ENCODE peak calls at places on chromosomes 1 and 21, in eight cellular contexts. D is colonic mucosa; Z is epithelial cell of prostate; X is sciatic nerve; E is heart left ventricle; M is activated CD8-positive, alpha-beta memory T cell treated with anti-CD3 and anti-CD28 coated beads, Interleukin-2, amount 50 U/mL, for 48 hours; R is non-pigmented ciliary epithelial cell; C is activated T-cell treated with anti-CD3 and anti-CD28 coated beads, Interleukin-2, amount 50 U/mL, for 48 hours. B is an unnamed sample.
A peak's percentile ranks its signal among the peaks of the same experiment; 100 is the strongest.

GRCh38 chr1:18256318-18257235 is 149.0 kb downstream of the IGSF21 start:
- DNase-seq in D (peak; percentile 60), Z (no peak), C (peak; percentile 44), E (peak; percentile 38), M (peak; percentile 63), X (peak; percentile 61), R (no peak), B (peak; percentile 64)

GRCh38 chr1:78633209-78633608 is 13.0 kb downstream of the IFI44L start:
- DNase-seq in C (no peak), Z (no peak), E (no peak), D (no peak), R (no peak), M (no peak), X (no peak), B (no peak)

GRCh38 chr1:48018799-48019198 is 21.6 kb upstream of the TRABD2B start:
- DNase-seq in D (no peak), C (no peak), E (no peak), R (no peak), X (no peak), Z (peak; percentile 74), M (no peak), B (no peak)

GRCh38 chr1:165068716-165069115 is 287.8 kb downstream of the LMX1A start:
- DNase-seq in D (peak; percentile 27), Z (no peak), E (no peak), X (no peak), R (no peak), M (no peak), C (no peak), B (no peak)

GRCh38 chr21:43734830-43735229 is 15.9 kb downstream of the PDXK start:
- DNase-seq in E (no peak), X (no peak), R (no peak), C (no peak), Z (no peak), M (no peak), D (no peak), B (no peak)

GRCh38 chr1:28409066-28409465 is 39.5 kb downstream of the PHACTR4 start:
- DNase-seq in D (no peak), C (no peak), Z (no peak), M (no peak), X (no peak), R (no peak), E (no peak), B (no peak)

GRCh38 chr1:177905686-177906085 is 64.2 kb downstream of the SEC16B start:
- DNase-seq in M (no peak), D (no peak), R (no peak), X (no peak), Z (no peak), C (no peak), E (no peak), B (no peak)

GRCh38 chr1:8989821-8990220 is 36.4 kb downstream of the SLC2A7 start:
- DNase-seq in R (no peak), E (no peak), X (no peak), M (peak; percentile 57), Z (no peak), D (no peak), C (no peak), B (no peak)

GRCh38 chr1:8563944-8564537 is 246.1 kb downstream of the SLC45A1 start:
- DNase-seq in M (no peak), X (no peak), E (no peak), D (no peak), Z (no peak), R (no peak), C (no peak), B (no peak)

GRCh38 chr1:172394167-172394751 is 26.2 kb upstream of the C1orf105 start:
- DNase-seq in X (no peak), Z (no peak), M (peak; percentile 66), D (no peak), R (no peak), C (peak; percentile 70), E (no peak), B (peak; percentile 44)

GRCh38 chr1:63828322-63829044 is 54.7 kb downstream of the ROR1 start:
- DNase-seq in R (no peak), M (no peak), E (no peak), C (no peak), X (no peak), Z (no peak), D (no peak), B (no peak)

GRCh38 chr1:2145946-2146835 is 48.4 kb downstream of the FAAP20 start:
- DNase-seq in R (no peak), E (no peak), M (no peak), D (no peak), C (no peak), X (no peak), Z (no peak), B (no peak)

GRCh38 chr1:25111706-25112105 is 120.6 kb downstream of the SYF2 start:
- DNase-seq in R (no peak), Z (no peak), C (no peak), X (no peak), D (no peak), E (no peak), M (no peak), B (no peak)

GRCh38 chr1:162674018-162674608 is 41.8 kb downstream of the DDR2 start:
- DNase-seq in D (no peak), E (no peak), Z (no peak), X (no peak), R (no peak), M (no peak), C (no peak), B (no peak)

GRCh38 chr1:215631489-215631888 is 64.4 kb downstream of the KCTD3 start:
- DNase-seq in E (no peak), R (no peak), X (no peak), C (no peak), Z (peak; percentile 51), M (no peak), D (no peak), B (peak; percentile 66)

GRCh38 chr21:36347278-36347961 is 27.4 kb downstream of the MORC3 start:
- DNase-seq in D (no peak), E (no peak), R (no peak), C (no peak), Z (no peak), X (no peak), M (no peak), B (no peak)